ENCODE peak calls at places on chromosomes 12 and 14, in five cellular contexts. U is A549, H is memory B cell, K is AG10803, B is NCI-H2081. D is an unnamed sample.

GRCh38 chr12:27504506-27504905 is 19.5 kb upstream of the PPFIBP1 start:
- DNase-seq in B (no peak), K (peak; percentile 43), U (no peak), H (no peak), D (peak; percentile 42)

GRCh38 chr14:104332634-104333270 is 194.4 kb downstream of the KIF26A start:
- DNase-seq in K (no peak), U (no peak), H (no peak), B (no peak), D (no peak)

GRCh38 chr12:69645031-69645430 is 34.3 kb upstream of the LRRC10 start:
- DNase-seq in K (peak; percentile 54), U (no peak), B (no peak), H (no peak), D (no peak)

GRCh38 chr12:117774986-117775775 is 193.6 kb downstream of the KSR2 start:
- DNase-seq in K (peak; percentile 58), H (no peak), B (no peak), U (no peak), D (no peak)

GRCh38 chr14:102805454-102805891 is 28.2 kb downstream of the TRAF3 start:
- DNase-seq in U (no peak), H (no peak), K (peak; percentile 36), B (no peak), D (peak; percentile 58)

GRCh38 chr14:20551606-20552005 is 9.2 kb downstream of the RNASE9 start:
- DNase-seq in K (no peak), U (no peak), H (no peak), B (no peak), D (no peak)

GRCh38 chr14:59004012-59004411 is 184.5 kb upstream of the DAAM1 start:
- DNase-seq in H (no peak), K (peak; percentile 30), B (no peak), U (no peak), D (peak; percentile 42)

GRCh38 chr14:64821651-64822050 is 58.1 kb downstream of the SPTB start:
- DNase-seq in U (no peak), H (no peak), K (no peak), B (no peak), D (no peak)

GRCh38 chr12:46152456-46152855 is 116.4 kb downstream of the SLC38A1 start:
- DNase-seq in K (no peak), U (no peak), B (no peak), H (no peak), D (no peak)

GRCh38 chr14:101954501-101954900 is 9.9 kb upstream of the DYNC1H1 start:
- DNase-seq in K (no peak), U (no peak), H (no peak), B (no peak), D (no peak)

GRCh38 chr12:55797068-55797467 is 20.5 kb downstream of the SARNP start:
- DNase-seq in K (peak; percentile 60), H (no peak), B (peak; percentile 36), U (peak; percentile 65), D (peak; percentile 59)

GRCh38 chr14:81435578-81436295 is 35.6 kb upstream of the STON2 start:
- DNase-seq in K (peak; percentile 11), H (peak; percentile 25), U (peak; percentile 26), B (peak; percentile 56), D (peak; percentile 46)

GRCh38 chr12:114400925-114401324 is 5.0 kb downstream of the TBX5 start:
- DNase-seq in U (no peak), H (no peak), K (peak; percentile 84), B (no peak), D (no peak)

GRCh38 chr14:92917041-92917940 is 5.7 kb upstream of the CHGA start:
- DNase-seq in K (no peak), H (no peak), U (no peak), B (peak; percentile 79), D (no peak)

GRCh38 chr12:120886194-120887018 is 17.8 kb downstream of the SPPL3 start:
- DNase-seq in K (no peak), B (no peak), H (no peak), U (no peak), D (no peak)

D was measured in adipocyte.